ENCODE peak calls at places on chromosome 11, in ten cellular contexts. W, R, K, A, Q, D, V, U, T and M are unnamed samples.

GRCh38 chr11:75371930-75372876 is 20.7 kb upstream of the ARRB1 start:
- DNase-seq in W (no peak), R (no peak), K (no peak), A (no peak), Q (no peak), D (no peak), V (no peak), U (no peak), T (no peak), M (no peak)

GRCh38 chr11:121048464-121049233 is 24.7 kb downstream of the TBCEL start:
- DNase-seq in W (no peak), R (no peak), K (no peak), A (no peak), Q (no peak), D (no peak), V (no peak), U (no peak), T (no peak), M (no peak)

GRCh38 chr11:117856252-117856651 is 20.2 kb downstream of the FXYD6 start:
- DNase-seq in W (peak), R (no peak), K (no peak), A (no peak), Q (no peak), D (no peak), V (no peak), U (no peak), T (peak), M (no peak)

GRCh38 chr11:43576834-43577521 is 103.6 kb upstream of the HSD17B12 start:
- DNase-seq in W (no peak), R (no peak), K (no peak), A (peak), Q (peak), D (peak), V (peak), U (peak), T (peak), M (no peak)

GRCh38 chr11:11478021-11478420 is 125.0 kb upstream of the CSNK2A3 start:
- DNase-seq in W (no peak), R (no peak), K (no peak), A (no peak), Q (no peak), D (no peak), V (no peak), U (no peak), T (no peak), M (no peak)

GRCh38 chr11:122793500-122793899 is 44.8 kb upstream of the CRTAM start:
- DNase-seq in W (no peak), R (no peak), K (no peak), A (no peak), Q (no peak), D (no peak), V (no peak), U (no peak), T (no peak), M (no peak)

GRCh38 chr11:130979386-130979972 is 63.2 kb upstream of the SNX19 start:
- DNase-seq in W (no peak), R (no peak), K (no peak), A (peak), Q (no peak), D (no peak), V (no peak), U (no peak), T (no peak), M (no peak)

GRCh38 chr11:34651551-34651950 is 30.7 kb downstream of the EHF start:
- DNase-seq in W (peak), R (no peak), K (no peak), A (peak), Q (peak), D (no peak), V (no peak), U (no peak), T (no peak), M (no peak)

GRCh38 chr11:57497303-57498247 is 17.9 kb downstream of the SLC43A1 start:
- DNase-seq in W (no peak), R (no peak), K (no peak), A (no peak), Q (no peak), D (no peak), V (no peak), U (no peak), T (no peak), M (no peak)

GRCh38 chr11:102253018-102253775 is 64.1 kb upstream of the BIRC3 start:
- DNase-seq in W (no peak), R (no peak), K (no peak), A (no peak), Q (no peak), D (no peak), V (no peak), U (no peak), T (no peak), M (no peak)

GRCh38 chr11:128328955-128329551 is 258.3 kb downstream of the ETS1 start:
- DNase-seq in W (peak), R (peak), K (no peak), A (no peak), Q (peak), D (no peak), V (peak), U (peak), T (peak), M (no peak)

GRCh38 chr11:122138759-122139594 is 23.0 kb upstream of the BLID start:
- DNase-seq in W (no peak), R (no peak), K (no peak), A (no peak), Q (no peak), D (no peak), V (no peak), U (no peak), T (no peak), M (no peak)

GRCh38 chr11:12161603-12162350 is 51.4 kb downstream of the MICAL2 start:
- DNase-seq in W (no peak), R (no peak), K (no peak), A (no peak), Q (no peak), D (no peak), V (no peak), U (no peak), T (no peak), M (no peak)

GRCh38 chr11:57778318-57779037 is 16.9 kb downstream of the CTNND1 start:
- DNase-seq in W (no peak), R (no peak), K (peak), A (peak), Q (peak), D (peak), V (no peak), U (no peak), T (peak), M (no peak)